ENCODE peak calls at places on chromosome 19, in ten cellular contexts. C is memory B cell; X is AG04449; Q is pons; M is activated CD8-positive, alpha-beta T cell treated with anti-CD3 and anti-CD28 coated beads, Interleukin-2, amount 10 ng/mL, durations not matched to agents 7 days and 5 days; O is T-helper 1 cell; D is body of pancreas; P is right cardiac atrium; E is GM03348; B is activated CD4-positive, alpha-beta T cell treated with anti-CD3 and anti-CD28 coated beads, Interleukin-2, amount 10 ng/mL, durations not matched to agents 7 days and 5 days. J is an unnamed sample.

GRCh38 chr19:38173324-38174041 is 50.5 kb downstream of the DPF1 start:
- DNase-seq in C (no peak), X (no peak), Q (peak), M (no peak), O (no peak), D (peak), P (peak), E (peak), B (no peak), J (peak)

GRCh38 chr19:30225615-30226463 is 146.3 kb upstream of the ZNF536 start:
- DNase-seq in C (no peak), X (no peak), Q (no peak), M (no peak), O (no peak), D (no peak), P (no peak), E (peak), B (no peak), J (no peak)

GRCh38 chr19:35000647-35001501 is 751 bp downstream of the GRAMD1A start:
- DNase-seq in C (no peak), X (no peak), Q (no peak), M (peak), O (peak), D (peak), P (no peak), E (peak), B (peak), J (no peak)

GRCh38 chr19:1003283-1003682 is 3.1 kb downstream of the GRIN3B start:
- DNase-seq in C (no peak), X (no peak), Q (no peak), M (no peak), O (no peak), D (no peak), P (no peak), E (no peak), B (no peak), J (no peak)

GRCh38 chr19:32800757-32801156 is 68.8 kb downstream of the SLC7A9 start:
- DNase-seq in C (no peak), X (no peak), Q (no peak), M (no peak), O (no peak), D (no peak), P (no peak), E (no peak), B (no peak), J (no peak)

GRCh38 chr19:10418281-10419199 is 1.8 kb upstream of the PDE4A start:
- DNase-seq in C (no peak), X (no peak), Q (no peak), M (peak), O (no peak), D (no peak), P (no peak), E (no peak), B (no peak), J (no peak)

GRCh38 chr19:1027020-1027952 is 878 bp downstream of the CNN2 start:
- DNase-seq in C (no peak), X (no peak), Q (no peak), M (peak), O (no peak), D (no peak), P (no peak), E (no peak), B (peak), J (no peak)

GRCh38 chr19:16726916-16727315 is 7.3 kb downstream of the NWD1 start:
- DNase-seq in C (no peak), X (no peak), Q (no peak), M (no peak), O (no peak), D (no peak), P (no peak), E (no peak), B (no peak), J (no peak)

GRCh38 chr19:3178377-3178972 is at the start of gene S1PR4:
- DNase-seq in C (peak), X (no peak), Q (no peak), M (peak), O (peak), D (no peak), P (no peak), E (no peak), B (peak), J (no peak)